ENCODE peak calls at places on chromosomes 11 and 22, in six cellular contexts. V, N, Y, W, Z and D are unnamed samples.

GRCh38 chr11:121717296-121717695 is 264.5 kb upstream of the SORL1-AS1 start:
- DNase-seq in N (no peak), W (no peak), Y (no peak), V (no peak), Z (no peak), D (no peak)

GRCh38 chr22:47394504-47395440 is 632.3 kb downstream of the TBC1D22A start:
- DNase-seq in Y (no peak), W (no peak), Z (no peak), V (peak), N (no peak), D (no peak)

GRCh38 chr11:67539588-67539987 is 16.3 kb upstream of the CABP2 start:
- DNase-seq in Z (no peak), N (no peak), Y (no peak), V (no peak), W (peak), D (no peak)

GRCh38 chr11:6655020-6655789 is 404 bp downstream of the DCHS1 start:
- DNase-seq in Y (no peak), W (no peak), V (no peak), N (peak), Z (no peak), D (no peak)

GRCh38 chr11:17352925-17353227 is 1.3 kb downstream of the NCR3LG1 start:
- DNase-seq in Y (peak), Z (no peak), V (peak), W (peak), N (peak), D (no peak)

GRCh38 chr22:32870474-32870873 is 69.0 kb downstream of the TIMP3 start:
- DNase-seq in N (no peak), Z (no peak), V (no peak), W (no peak), Y (no peak), D (no peak)

GRCh38 chr11:94342250-94342649 is 37.9 kb downstream of the IZUMO1R start:
- DNase-seq in Y (no peak), N (no peak), W (no peak), Z (no peak), V (no peak), D (no peak)

GRCh38 chr22:42171946-42172345 is 41.3 kb upstream of the CYP2D6 start:
- DNase-seq in V (no peak), N (no peak), W (no peak), Z (no peak), Y (no peak), D (no peak)

GRCh38 chr11:38667359-38667758 is 2069.3 kb upstream of the RAG2 start:
- DNase-seq in N (no peak), V (no peak), Z (no peak), W (no peak), Y (no peak), D (no peak)

GRCh38 chr11:65109231-65110198 is 2.2 kb upstream of the TM7SF2 start:
- DNase-seq in V (no peak), Y (no peak), Z (no peak), N (no peak), W (no peak), D (no peak)

GRCh38 chr22:42294034-42294985 is 23.9 kb upstream of the TCF20 start:
- DNase-seq in V (no peak), N (no peak), W (peak), Z (peak), Y (no peak), D (peak)

GRCh38 chr22:36332623-36333331 is 55.0 kb downstream of the MYH9 start:
- DNase-seq in V (peak), Z (peak), Y (no peak), N (no peak), W (no peak), D (peak)

GRCh38 chr22:47259990-47260389 is 497.5 kb downstream of the TBC1D22A start:
- DNase-seq in Y (no peak), N (no peak), V (no peak), Z (no peak), W (no peak), D (no peak)

GRCh38 chr11:8717876-8718753 is 35.5 kb downstream of the RPL27A start:
- DNase-seq in Y (no peak), V (peak), W (peak), Z (peak), N (peak), D (peak)

GRCh38 chr22:43883012-43883661 is 8.7 kb downstream of the PNPLA5 start:
- DNase-seq in Y (peak), W (peak), Z (peak), N (no peak), V (no peak), D (peak)

GRCh38 chr11:80103149-80103859 is 662.5 kb upstream of the TENM4 start:
- DNase-seq in N (no peak), Y (peak), V (no peak), Z (peak), W (peak), D (peak)

GRCh38 chr11:32136654-32137053 is 45.8 kb downstream of the RCN1 start:
- DNase-seq in W (no peak), N (no peak), V (no peak), Y (no peak), Z (no peak), D (no peak)
- H3K27ac ChIP-seq in W (no peak), N (no peak), V (no peak), Y (no peak), Z (peak), D (peak)

GRCh38 chr22:26658671-26659478 is 1.5 kb downstream of the MIAT start:
- DNase-seq in V (no peak), N (no peak), W (no peak), Z (peak), Y (no peak), D (peak)
- H3K4me3 ChIP-seq in V (peak), N (peak), W (no peak), Z (peak), Y (peak), D (peak)

DNA sequence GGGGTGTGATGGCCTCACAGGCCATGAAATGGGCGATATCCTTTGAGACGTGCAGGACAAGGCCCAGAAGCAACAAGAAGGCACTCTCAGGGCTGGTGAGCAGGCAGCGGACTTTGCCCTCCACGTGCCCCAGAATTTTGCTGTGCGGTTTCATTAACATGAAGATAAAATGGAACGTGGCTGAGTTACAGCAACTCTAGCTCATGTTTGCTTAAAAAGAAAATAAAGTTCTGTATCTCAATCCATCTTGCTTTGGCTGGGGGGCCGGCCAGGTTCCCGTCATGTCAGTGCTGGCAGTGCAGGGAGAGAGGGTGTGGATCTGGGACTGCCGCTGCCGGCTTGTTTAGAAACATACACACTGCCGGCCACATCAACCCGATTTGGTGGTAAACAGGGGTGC is 370.1 kb downstream of the OPCML start:
- DNase-seq in W (no peak), N (no peak), Z (no peak), V (no peak), Y (no peak), D (no peak)
- TF ChIP-seq CTCF in W (no peak), N (no peak), Z (no peak), V (no peak), Y (no peak), D (no peak)

DNA sequence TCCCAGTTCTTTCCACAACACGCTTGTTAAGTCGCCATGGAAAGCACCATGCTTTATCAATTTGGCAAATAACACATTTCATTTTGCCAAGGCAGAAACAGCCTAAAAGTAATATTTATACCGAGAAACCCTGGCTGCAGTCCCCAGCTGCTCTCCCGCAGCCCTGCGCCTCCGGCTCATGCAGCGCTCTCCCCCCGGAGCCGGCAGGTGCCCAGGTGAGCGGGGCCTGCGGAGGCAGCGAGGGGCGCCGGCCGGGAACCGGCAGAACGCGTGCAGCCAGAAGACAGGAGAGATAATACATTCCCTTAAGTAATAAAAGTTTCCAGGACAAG is 651 bp upstream of the ARHGEF12 start:
- DNase-seq in Y (no peak), N (no peak), W (no peak), V (no peak), Z (no peak), D (no peak)
- H3K27ac ChIP-seq in Y (peak), N (peak), W (peak), V (peak), Z (peak), D (peak)